ENCODE peak calls at places on chromosomes 3 and 15, in ten cellular contexts. E, J, K, H, M, Q, G, D, U and A are unnamed samples.
A peak's percentile ranks its signal among the peaks of the same experiment; 100 is the strongest.

GRCh38 chr3:114446605-114447004 is 152.8 kb downstream of the TIGIT start:
- DNase-seq in E (no peak), J (no peak), K (no peak), H (no peak), M (no peak), Q (no peak), G (no peak), D (no peak), U (no peak), A (no peak)

GRCh38 chr15:31304736-31305365 is 21.8 kb upstream of the KLF13 start:
- DNase-seq in E (no peak), J (no peak), K (no peak), H (no peak), M (no peak), Q (no peak), G (no peak), D (peak; percentile 97), U (no peak), A (no peak)

GRCh38 chr3:139107424-139108252 is 62.9 kb upstream of the PRR23C start:
- DNase-seq in E (no peak), J (no peak), K (no peak), H (peak; percentile 21), M (no peak), Q (no peak), G (no peak), D (no peak), U (no peak), A (no peak)

GRCh38 chr3:69997486-69998307 is 1.8 kb upstream of the SAMMSON start:
- DNase-seq in E (no peak), J (no peak), K (no peak), H (no peak), M (no peak), Q (no peak), G (no peak), D (peak; percentile 26), U (no peak), A (no peak)

GRCh38 chr15:68432665-68433064 is 702 bp upstream of the ITGA11 start:
- DNase-seq in E (no peak), J (no peak), K (no peak), H (no peak), M (no peak), Q (peak; percentile 14), G (no peak), D (no peak), U (no peak), A (no peak)

GRCh38 chr15:73767794-73768501 is 14.8 kb upstream of the INSYN1 start:
- DNase-seq in E (no peak), J (no peak), K (no peak), H (no peak), M (no peak), Q (no peak), G (no peak), D (no peak), U (no peak), A (no peak)

GRCh38 chr3:115548611-115549010 is 74.7 kb upstream of the GAP43 start:
- DNase-seq in E (no peak), J (no peak), K (no peak), H (no peak), M (no peak), Q (no peak), G (no peak), D (no peak), U (no peak), A (no peak)

GRCh38 chr15:92082217-92082843 is 228.8 kb downstream of the SLCO3A1 start:
- DNase-seq in E (peak; percentile 16), J (peak; percentile 52), K (peak; percentile 40), H (peak; percentile 54), M (no peak), Q (no peak), G (no peak), D (peak; percentile 90), U (no peak), A (no peak)

GRCh38 chr3:187987919-187988318 is 166.0 kb upstream of the LPP start:
- DNase-seq in E (peak; percentile 58), J (no peak), K (no peak), H (no peak), M (no peak), Q (no peak), G (no peak), D (no peak), U (no peak), A (no peak)

GRCh38 chr15:100902436-100903190 is 16.5 kb upstream of the LRRK1 start:
- DNase-seq in E (no peak), J (no peak), K (no peak), H (peak; percentile 77), M (peak; percentile 52), Q (no peak), G (no peak), D (peak; percentile 20), U (no peak), A (no peak)

GRCh38 chr3:134480546-134480945 is 5.2 kb downstream of the ANAPC13 start:
- DNase-seq in E (no peak), J (no peak), K (no peak), H (no peak), M (no peak), Q (no peak), G (no peak), D (no peak), U (no peak), A (no peak)

GRCh38 chr3:109023656-109024254 is 70.1 kb upstream of the GUCA1C start:
- DNase-seq in E (peak; percentile 21), J (peak; percentile 29), K (no peak), H (peak; percentile 32), M (peak; percentile 74), Q (no peak), G (peak; percentile 12), D (peak; percentile 80), U (peak; percentile 6), A (peak; percentile 18)

GRCh38 chr3:33883538-33884203 is 85.2 kb downstream of the PDCD6IP start:
- DNase-seq in E (no peak), J (peak; percentile 45), K (no peak), H (no peak), M (no peak), Q (no peak), G (no peak), D (peak; percentile 82), U (peak; percentile 42), A (peak; percentile 8)

GRCh38 chr3:115217292-115217677 is 70.2 kb upstream of the ZBTB20 start:
- DNase-seq in E (no peak), J (no peak), K (no peak), H (no peak), M (no peak), Q (no peak), G (no peak), D (no peak), U (no peak), A (no peak)

GRCh38 chr3:120983841-120984240 is 75.8 kb downstream of the STXBP5L start:
- DNase-seq in E (no peak), J (no peak), K (no peak), H (no peak), M (no peak), Q (no peak), G (no peak), D (no peak), U (no peak), A (no peak)

GRCh38 chr15:41332788-41333527 is at the start of gene NUSAP1:
- DNase-seq in E (no peak), J (peak; percentile 63), K (no peak), H (no peak), M (no peak), Q (no peak), G (peak; percentile 56), D (no peak), U (no peak), A (no peak)

GRCh38 chr3:123758081-123758564 is 126.0 kb downstream of the MYLK start:
- DNase-seq in E (no peak), J (no peak), K (no peak), H (no peak), M (peak; percentile 99), Q (no peak), G (no peak), D (peak; percentile 84), U (no peak), A (no peak)

GRCh38 chr15:48493084-48493762 is 152.3 kb downstream of the FBN1 start:
- DNase-seq in E (no peak), J (no peak), K (no peak), H (no peak), M (no peak), Q (no peak), G (no peak), D (no peak), U (no peak), A (no peak)